ENCODE peak calls at places on chromosome 7, in five cellular contexts. B is RWPE1, G is lower lobe of right lung, Z is Caco-2, E is cardiac fibroblast. Y is an unnamed sample.

GRCh38 chr7:20442951-20443350 is 112.3 kb downstream of the ITGB8 start:
- DNase-seq in B (no peak), G (no peak), Z (no peak), E (no peak), Y (no peak)

GRCh38 chr7:32058017-32058416 is 12.2 kb downstream of the PDE1C start:
- DNase-seq in B (no peak), G (no peak), Z (no peak), E (peak), Y (no peak)

GRCh38 chr7:43666938-43667337 is 62.4 kb downstream of the COA1 start:
- DNase-seq in B (no peak), G (no peak), Z (no peak), E (peak), Y (no peak)

GRCh38 chr7:114856625-114857024 is 65.3 kb upstream of the MDFIC start:
- DNase-seq in B (no peak), G (no peak), Z (no peak), E (peak), Y (no peak)

GRCh38 chr7:103680161-103681144 is 234.4 kb upstream of the SLC26A5 start:
- DNase-seq in B (no peak), G (no peak), Z (peak), E (no peak), Y (no peak)

GRCh38 chr7:40221836-40222235 is 87.0 kb downstream of the SUGCT start:
- DNase-seq in B (peak), G (no peak), Z (no peak), E (peak), Y (peak)

GRCh38 chr7:16914771-16915170 is 33.0 kb upstream of the AGR3 start:
- DNase-seq in B (no peak), G (no peak), Z (peak), E (no peak), Y (no peak)

GRCh38 chr7:16114633-16115032 is 306.7 kb downstream of the CRPPA start:
- DNase-seq in B (peak), G (no peak), Z (no peak), E (peak), Y (no peak)

GRCh38 chr7:3232228-3232627 is 68.8 kb upstream of the SDK1 start:
- DNase-seq in B (no peak), G (no peak), Z (no peak), E (peak), Y (no peak)

GRCh38 chr7:85184599-85185354 is 2.1 kb downstream of the SEMA3D start:
- DNase-seq in B (no peak), G (peak), Z (no peak), E (peak), Y (no peak)

GRCh38 chr7:112752576-112752975 is 37.6 kb downstream of the TMEM168 start:
- DNase-seq in B (no peak), G (no peak), Z (no peak), E (no peak), Y (no peak)

GRCh38 chr7:74305987-74306736 is 17.0 kb downstream of the CLIP2 start:
- DNase-seq in B (no peak), G (no peak), Z (no peak), E (no peak), Y (no peak)

GRCh38 chr7:149414745-149415390 is 46.0 kb downstream of the ZNF777 start:
- DNase-seq in B (no peak), G (no peak), Z (no peak), E (peak), Y (peak)

GRCh38 chr7:23266918-23267317 is 20.3 kb downstream of the GPNMB start:
- DNase-seq in B (no peak), G (no peak), Z (no peak), E (no peak), Y (no peak)

GRCh38 chr7:116500071-116500853 is 724 bp downstream of the CAV2 start:
- DNase-seq in B (peak), G (peak), Z (no peak), E (peak), Y (no peak)

GRCh38 chr7:43513236-43513635 is 69.7 kb upstream of the STK17A start:
- DNase-seq in B (no peak), G (no peak), Z (no peak), E (no peak), Y (no peak)

GRCh38 chr7:139570119-139570518 is 46.6 kb downstream of the CLEC2L start:
- DNase-seq in B (no peak), G (no peak), Z (no peak), E (no peak), Y (no peak)
- TF ChIP-seq CTCF in B (no peak), G (no peak), Z (peak), E (no peak), Y (no peak)

GRCh38 chr7:4700577-4701235 is 18.6 kb downstream of the FOXK1 start:
- DNase-seq in B (no peak), G (no peak), Z (no peak), E (peak), Y (no peak)
- TF ChIP-seq CTCF in B (no peak), G (no peak), Z (no peak), E (peak), Y (no peak)

GRCh38 chr7:151487246-151487645 is 32.4 kb downstream of the RHEB start:
- DNase-seq in B (no peak), G (no peak), Z (no peak), E (no peak), Y (no peak)
- TF ChIP-seq CTCF in B (no peak), G (no peak), Z (no peak), E (no peak), Y (no peak)

GRCh38 chr7:55536619-55537457 is 35.5 kb downstream of the VOPP1 start:
- DNase-seq in B (no peak), G (no peak), Z (no peak), E (no peak), Y (no peak)
- TF ChIP-seq CTCF in B (no peak), G (no peak), Z (no peak), E (no peak), Y (no peak)

GRCh38 chr7:119963654-119964053 is 309.3 kb upstream of the KCND2 start:
- DNase-seq in B (no peak), G (no peak), Z (no peak), E (peak), Y (no peak)
- TF ChIP-seq CTCF in B (no peak), G (no peak), Z (no peak), E (no peak), Y (no peak)

GRCh38 chr7:8365499-8366110 is 67.8 kb upstream of the NXPH1 start:
- DNase-seq in B (no peak), G (no peak), Z (peak), E (no peak), Y (no peak)
- TF ChIP-seq CTCF in B (peak), G (no peak), Z (peak), E (no peak), Y (no peak)

GRCh38 chr7:130865408-130866236 is 131.6 kb upstream of the KLF14 start:
- DNase-seq in B (no peak), G (no peak), Z (no peak), E (peak), Y (no peak)
- TF ChIP-seq CTCF in B (no peak), G (no peak), Z (no peak), E (peak), Y (no peak)

Y was measured in AG09319.